ENCODE peak calls at places on chromosomes 3 and 15, in six cellular contexts. H, C, G, P, Q and A are unnamed samples.

GRCh38 chr3:67863869-67864268 is 209.5 kb upstream of the SUCLG2 start:
- DNase-seq in H (peak; percentile 4), C (peak; percentile 16), G (no peak), P (peak; percentile 18), Q (no peak), A (peak; percentile 63)

GRCh38 chr3:151568095-151568685 is 107.3 kb upstream of the IGSF10 start:
- DNase-seq in H (no peak), C (no peak), G (no peak), P (no peak), Q (no peak), A (no peak)

GRCh38 chr3:29100292-29100691 is 180.6 kb upstream of the RBMS3 start:
- DNase-seq in H (no peak), C (peak; percentile 34), G (no peak), P (peak; percentile 6), Q (no peak), A (no peak)

GRCh38 chr3:193040836-193041672 is 123.4 kb upstream of the MB21D2 start:
- DNase-seq in H (peak; percentile 11), C (peak; percentile 60), G (no peak), P (peak; percentile 71), Q (no peak), A (peak; percentile 74)

GRCh38 chr15:66567897-66568296 is 2.1 kb upstream of the LCTL start:
- DNase-seq in H (no peak), C (no peak), G (no peak), P (no peak), Q (no peak), A (no peak)

GRCh38 chr15:59689626-59690236 is 611 bp upstream of the BNIP2 start:
- DNase-seq in H (peak; percentile 33), C (peak; percentile 47), G (peak; percentile 7), P (peak; percentile 80), Q (peak; percentile 88), A (peak; percentile 76)

GRCh38 chr3:119649764-119650163 is 10.6 kb downstream of the POPDC2 start:
- DNase-seq in H (no peak), C (peak; percentile 61), G (no peak), P (no peak), Q (no peak), A (no peak)

GRCh38 chr15:85333132-85333831 is 47.1 kb upstream of the AKAP13 start:
- DNase-seq in H (no peak), C (peak; percentile 96), G (no peak), P (peak; percentile 94), Q (peak; percentile 91), A (no peak)

GRCh38 chr15:92078270-92078669 is 224.8 kb downstream of the SLCO3A1 start:
- DNase-seq in H (no peak), C (no peak), G (no peak), P (no peak), Q (no peak), A (no peak)

GRCh38 chr3:122377975-122378374 is 5.1 kb downstream of the MIX23 start:
- DNase-seq in H (no peak), C (no peak), G (no peak), P (no peak), Q (no peak), A (no peak)

GRCh38 chr3:117202415-117202814 is 492.8 kb downstream of the TUSC7 start:
- DNase-seq in H (no peak), C (peak; percentile 10), G (no peak), P (no peak), Q (no peak), A (no peak)

GRCh38 chr3:58209933-58210332 is 839 bp downstream of the DNASE1L3 start:
- DNase-seq in H (no peak), C (no peak), G (no peak), P (no peak), Q (no peak), A (no peak)

GRCh38 chr3:138468886-138469285 is 34.5 kb downstream of the ESYT3 start:
- DNase-seq in H (no peak), C (no peak), G (no peak), P (no peak), Q (no peak), A (no peak)

GRCh38 chr15:31471731-31472430 is 145.2 kb downstream of the KLF13 start:
- DNase-seq in H (no peak), C (peak; percentile 96), G (no peak), P (peak; percentile 84), Q (peak; percentile 46), A (no peak)

GRCh38 chr15:78241017-78241416 is 6.7 kb upstream of the ACSBG1 start:
- DNase-seq in H (peak; percentile 67), C (peak; percentile 59), G (peak; percentile 66), P (peak; percentile 71), Q (peak; percentile 60), A (peak; percentile 87)

GRCh38 chr3:45137656-45138181 is 8.5 kb downstream of the CDCP1 start:
- DNase-seq in H (no peak), C (no peak), G (no peak), P (peak; percentile 63), Q (peak; percentile 54), A (peak; percentile 66)

GRCh38 chr15:84690342-84690741 is 25.6 kb downstream of the SEC11A start:
- DNase-seq in H (no peak), C (no peak), G (no peak), P (no peak), Q (no peak), A (no peak)

GRCh38 chr3:16400143-16400935 is 113.2 kb downstream of the RFTN1 start:
- DNase-seq in H (no peak), C (no peak), G (no peak), P (no peak), Q (no peak), A (no peak)

DNA sequence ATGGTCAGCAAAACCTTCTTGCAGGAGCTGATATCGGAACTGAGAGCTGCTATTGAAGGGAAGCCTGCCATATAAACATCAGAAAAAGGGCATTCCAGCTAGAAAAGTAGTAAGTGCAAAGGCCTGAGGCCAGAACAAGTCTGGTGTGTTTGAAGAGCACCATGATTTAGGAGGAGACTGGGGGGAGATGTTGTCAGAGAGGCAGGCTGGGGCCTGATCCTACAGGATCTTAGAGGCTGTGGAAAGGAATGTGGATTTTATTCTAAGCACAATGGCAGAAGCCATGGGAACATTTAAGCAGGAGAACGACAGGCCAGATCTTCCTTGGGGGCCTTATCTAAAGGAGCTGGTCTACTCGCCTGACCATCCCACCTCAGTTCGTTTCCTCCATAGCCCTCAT is 5.1 kb upstream of the MUC13 start:
- DNase-seq in H (no peak), C (no peak), G (no peak), P (no peak), Q (no peak), A (peak; percentile 26)
- H4K8ac ChIP-seq in H (no peak overlapping the region), C (no peak overlapping the region), G (no peak overlapping the region), P (no peak overlapping the region), Q (no peak overlapping the region), A (no peak overlapping the region)

DNA sequence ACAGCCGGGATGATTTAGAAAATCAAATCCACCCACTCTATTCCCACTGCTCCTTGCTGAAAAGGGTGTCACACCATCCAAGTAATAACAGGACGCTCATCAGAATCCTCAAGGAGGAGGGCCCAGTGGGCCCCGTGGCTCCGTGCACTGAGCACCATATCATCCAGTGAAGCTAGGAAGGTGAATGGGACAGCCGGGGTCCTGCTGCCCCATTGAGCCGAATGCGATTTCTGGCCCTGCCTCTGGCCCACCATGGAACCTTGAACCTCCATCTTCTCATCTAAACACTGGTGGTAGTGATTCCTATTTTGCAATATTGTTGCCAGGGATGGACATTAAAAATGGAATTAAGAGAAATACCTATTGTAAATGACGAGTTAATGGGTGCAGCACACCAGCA is 99.1 kb upstream of the SLC6A11 start:
- DNase-seq in H (no peak), C (no peak), G (no peak), P (no peak), Q (no peak), A (no peak)
- H3K9ac ChIP-seq in H (no peak overlapping the region), C (no peak overlapping the region), G (no peak overlapping the region), P (no peak overlapping the region), Q (no peak overlapping the region), A (no peak overlapping the region)

DNA sequence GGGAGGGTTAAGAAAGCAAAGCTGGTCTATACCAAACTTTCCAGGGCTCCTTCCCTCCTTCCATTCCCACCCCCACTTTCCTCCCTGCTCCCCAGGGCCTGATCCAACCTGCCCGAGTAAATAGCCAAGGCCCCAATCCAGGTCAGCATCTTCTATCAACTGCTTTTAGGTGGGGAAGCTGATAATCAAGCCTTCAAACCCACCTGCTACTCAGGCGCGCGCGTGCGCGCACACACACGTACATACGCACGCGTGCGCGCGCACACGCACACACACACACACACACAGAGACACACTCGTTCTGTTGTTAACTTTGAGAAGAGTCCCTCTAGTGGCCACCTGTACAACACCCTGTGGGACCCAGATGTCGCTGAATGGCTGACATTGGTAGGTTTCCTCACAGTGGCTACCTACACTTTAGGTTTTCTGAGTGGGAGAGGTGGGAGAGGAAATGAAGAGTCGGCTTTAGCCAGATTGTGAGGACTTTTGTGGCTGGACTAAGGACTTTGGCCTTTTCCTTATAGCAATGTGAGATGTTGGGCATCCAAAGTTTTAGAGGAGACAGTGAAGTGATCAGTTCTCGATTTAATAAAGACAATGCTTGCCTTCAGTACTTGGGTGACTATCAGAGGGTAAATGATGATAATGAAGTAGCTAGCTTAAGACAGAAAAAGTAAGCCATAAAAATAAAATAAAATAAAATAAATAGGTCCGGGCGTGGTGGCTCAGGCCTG is 179.9 kb upstream of the C2CD4B start:
- DNase-seq in H (peak; percentile 68), C (peak; percentile 58), G (peak; percentile 60), P (peak; percentile 67), Q (peak; percentile 61), A (peak; percentile 96)
- H3K4me3 ChIP-seq in H (no peak overlapping the region), C (peak overlapping the region; percentile 19), G (peak overlapping the region; percentile 41), P (no peak overlapping the region), Q (no peak overlapping the region), A (no peak overlapping the region)

GRCh38 chr3:189899186-189899585 is 221.5 kb downstream of the P3H2 start:
- DNase-seq in H (no peak), C (no peak), G (no peak), P (no peak), Q (no peak), A (no peak)

GRCh38 chr3:189898559-189899153 is 222.0 kb downstream of the P3H2 start:
- DNase-seq in H (no peak), C (no peak), G (no peak), P (peak; percentile 8), Q (peak; percentile 8), A (no peak)

GRCh38 chr3:189897406-189897805 is 223.3 kb downstream of the P3H2 start:
- DNase-seq in H (no peak), C (no peak), G (no peak), P (no peak), Q (no peak), A (no peak)

GRCh38 chr3:189900578-189900977 is 220.1 kb downstream of the P3H2 start:
- DNase-seq in H (no peak), C (no peak), G (no peak), P (no peak), Q (no peak), A (no peak)

DNA sequence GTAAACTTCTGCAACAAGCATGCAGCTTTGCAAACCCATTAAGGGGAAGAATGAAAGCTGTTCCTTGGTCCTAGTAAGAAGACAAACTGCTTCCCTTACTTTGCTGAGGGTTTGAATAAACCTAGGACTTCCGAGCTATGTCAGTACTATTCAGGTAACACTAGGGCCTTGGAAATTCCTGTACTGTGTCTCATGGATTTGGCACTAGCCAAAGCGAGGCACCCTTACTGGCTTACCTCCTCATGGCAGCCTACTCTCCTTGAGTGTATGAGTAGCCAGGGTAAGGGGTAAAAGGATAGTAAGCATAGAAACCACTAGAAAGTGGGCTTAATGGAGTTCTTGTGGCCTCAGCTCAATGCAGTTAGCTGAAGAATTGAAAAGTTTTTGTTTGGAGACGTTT is 224.2 kb downstream of the P3H2 start:
- DNase-seq in H (no peak), C (no peak), G (no peak), P (no peak), Q (no peak), A (no peak)
- H4K8ac ChIP-seq in H (no peak overlapping the region), C (no peak overlapping the region), G (no peak overlapping the region), P (no peak overlapping the region), Q (no peak overlapping the region), A (no peak overlapping the region)